ENCODE peak calls at places on chromosomes 16 and 17, in ten cellular contexts. One of them, this sample, is unnamed.

GRCh38 chr17:8935194-8935593 is 30.3 kb downstream of the PIK3R5 start:
- DNase-seq in body of pancreas: peak
- DNase-seq in testis: no peak
- DNase-seq in H1: no peak
- DNase-seq in HCT116: no peak
- DNase-seq in erythroblast: no peak
- DNase-seq in A549: peak
- DNase-seq in adrenal gland: peak
- DNase-seq in IMR-90: no peak
- DNase-seq in tibial nerve: no peak
- DNase-seq in this sample: peak

GRCh38 chr17:36747861-36748260 is 146.5 kb downstream of the MRM1 start:
- DNase-seq in body of pancreas: no peak
- DNase-seq in testis: no peak
- DNase-seq in H1: no peak
- DNase-seq in HCT116: no peak
- DNase-seq in erythroblast: no peak
- DNase-seq in A549: no peak
- DNase-seq in adrenal gland: no peak
- DNase-seq in IMR-90: no peak
- DNase-seq in tibial nerve: no peak
- DNase-seq in this sample: no peak

GRCh38 chr16:13435415-13435814 is 484.5 kb upstream of the ERCC4 start:
- DNase-seq in body of pancreas: no peak
- DNase-seq in testis: no peak
- DNase-seq in H1: no peak
- DNase-seq in HCT116: no peak
- DNase-seq in erythroblast: no peak
- DNase-seq in A549: no peak
- DNase-seq in adrenal gland: no peak
- DNase-seq in IMR-90: no peak
- DNase-seq in tibial nerve: no peak
- DNase-seq in this sample: no peak

GRCh38 chr17:12113156-12113555 is 92.5 kb downstream of the MAP2K4 start:
- DNase-seq in body of pancreas: no peak
- DNase-seq in testis: no peak
- DNase-seq in H1: no peak
- DNase-seq in HCT116: no peak
- DNase-seq in erythroblast: no peak
- DNase-seq in A549: no peak
- DNase-seq in adrenal gland: no peak
- DNase-seq in IMR-90: no peak
- DNase-seq in tibial nerve: no peak
- DNase-seq in this sample: no peak

GRCh38 chr17:63969278-63969677 is 3.4 kb downstream of the SCN4A start:
- DNase-seq in body of pancreas: no peak
- DNase-seq in testis: no peak
- DNase-seq in H1: no peak
- DNase-seq in HCT116: no peak
- DNase-seq in erythroblast: no peak
- DNase-seq in A549: no peak
- DNase-seq in adrenal gland: no peak
- DNase-seq in IMR-90: no peak
- DNase-seq in tibial nerve: no peak
- DNase-seq in this sample: no peak

GRCh38 chr17:40371261-40371929 is 6.9 kb upstream of the GJD3 start:
- DNase-seq in body of pancreas: no peak
- DNase-seq in testis: no peak
- DNase-seq in H1: no peak
- DNase-seq in HCT116: peak
- DNase-seq in erythroblast: peak
- DNase-seq in A549: peak
- DNase-seq in adrenal gland: no peak
- DNase-seq in IMR-90: no peak
- DNase-seq in tibial nerve: no peak
- DNase-seq in this sample: peak

GRCh38 chr16:79752421-79752820 is 151.9 kb upstream of the MAF start:
- DNase-seq in body of pancreas: no peak
- DNase-seq in testis: no peak
- DNase-seq in H1: no peak
- DNase-seq in HCT116: no peak
- DNase-seq in erythroblast: no peak
- DNase-seq in A549: no peak
- DNase-seq in adrenal gland: no peak
- DNase-seq in IMR-90: no peak
- DNase-seq in tibial nerve: no peak
- DNase-seq in this sample: no peak

GRCh38 chr17:83096401-83097220 is 17.2 kb downstream of the METRNL start:
- DNase-seq in body of pancreas: peak
- DNase-seq in testis: no peak
- DNase-seq in H1: no peak
- DNase-seq in HCT116: no peak
- DNase-seq in erythroblast: no peak
- DNase-seq in A549: no peak
- DNase-seq in adrenal gland: no peak
- DNase-seq in IMR-90: no peak
- DNase-seq in tibial nerve: no peak
- DNase-seq in this sample: no peak

GRCh38 chr17:3891626-3892094 is 1.2 kb downstream of the CAMKK1 start:
- DNase-seq in body of pancreas: no peak
- DNase-seq in testis: no peak
- DNase-seq in H1: no peak
- DNase-seq in HCT116: no peak
- DNase-seq in erythroblast: no peak
- DNase-seq in A549: no peak
- DNase-seq in adrenal gland: no peak
- DNase-seq in IMR-90: peak
- DNase-seq in tibial nerve: no peak
- DNase-seq in this sample: no peak

GRCh38 chr17:3889613-3890012 is 3.2 kb downstream of the CAMKK1 start:
- DNase-seq in body of pancreas: no peak
- DNase-seq in testis: no peak
- DNase-seq in H1: no peak
- DNase-seq in HCT116: no peak
- DNase-seq in erythroblast: no peak
- DNase-seq in A549: no peak
- DNase-seq in adrenal gland: no peak
- DNase-seq in IMR-90: no peak
- DNase-seq in tibial nerve: no peak
- DNase-seq in this sample: no peak

GRCh38 chr17:3888343-3889171 is 4.3 kb downstream of the CAMKK1 start:
- DNase-seq in body of pancreas: peak
- DNase-seq in testis: peak
- DNase-seq in H1: no peak
- DNase-seq in HCT116: peak
- DNase-seq in erythroblast: no peak
- DNase-seq in A549: no peak
- DNase-seq in adrenal gland: peak
- DNase-seq in IMR-90: peak
- DNase-seq in tibial nerve: peak
- DNase-seq in this sample: no peak

GRCh38 chr17:3890893-3891219 is 2.0 kb downstream of the CAMKK1 start:
- DNase-seq in body of pancreas: no peak
- DNase-seq in testis: no peak
- DNase-seq in H1: no peak
- DNase-seq in HCT116: no peak
- DNase-seq in erythroblast: no peak
- DNase-seq in A549: no peak
- DNase-seq in adrenal gland: no peak
- DNase-seq in IMR-90: no peak
- DNase-seq in tibial nerve: no peak
- DNase-seq in this sample: no peak

DNA sequence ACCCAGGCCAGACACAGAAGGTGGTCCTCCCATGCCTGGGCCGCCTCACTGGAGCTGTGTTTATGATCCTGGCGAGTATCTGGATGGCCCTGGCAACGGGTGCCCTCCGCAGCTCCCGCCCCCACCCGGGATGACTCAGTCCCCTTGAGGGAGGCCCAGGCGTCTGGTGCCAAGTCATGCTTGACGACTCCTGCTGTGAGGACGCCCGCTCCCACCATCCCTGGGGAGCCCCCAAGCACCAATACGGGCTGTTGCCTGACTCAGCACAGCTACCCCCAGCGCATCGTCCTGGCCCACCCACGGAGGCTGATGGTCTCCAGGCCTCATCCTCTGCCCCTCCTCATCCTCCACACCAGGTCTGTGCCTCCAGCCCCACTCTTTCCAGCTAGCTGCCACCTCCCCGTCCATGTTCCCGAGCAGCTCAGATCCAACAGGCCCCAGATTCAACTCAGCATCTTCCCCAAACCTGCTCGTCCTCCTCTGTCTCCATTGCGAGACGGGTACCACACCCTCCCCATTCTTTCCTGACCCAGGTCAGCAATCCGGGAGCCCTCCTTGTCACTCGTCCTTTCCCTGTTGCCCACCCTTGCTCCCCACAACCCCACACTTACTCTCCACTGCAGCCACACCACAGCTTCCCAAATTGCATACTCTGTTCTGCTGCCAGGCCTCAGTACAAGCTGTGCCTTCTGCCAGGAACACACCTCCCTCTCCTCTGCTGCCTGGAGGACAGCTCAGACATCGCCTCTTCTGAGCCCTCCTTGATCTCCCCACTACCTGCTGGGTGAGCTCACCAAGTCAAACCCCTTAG is 2.6 kb downstream of the CAMKK1 start:
- DNase-seq in body of pancreas: peak
- DNase-seq in testis: peak
- DNase-seq in H1: no peak
- DNase-seq in HCT116: peak
- DNase-seq in erythroblast: peak
- DNase-seq in A549: peak
- DNase-seq in adrenal gland: peak
- DNase-seq in IMR-90: peak
- DNase-seq in tibial nerve: peak
- DNase-seq in this sample: peak
- TF ChIP-seq POLR2A in body of pancreas: no peak
- TF ChIP-seq POLR2A in testis: no peak
- TF ChIP-seq POLR2A in H1: no peak
- TF ChIP-seq POLR2A in HCT116: no peak
- TF ChIP-seq POLR2A in erythroblast: no peak
- TF ChIP-seq POLR2A in A549: no peak
- TF ChIP-seq POLR2A in adrenal gland: no peak
- TF ChIP-seq POLR2A in IMR-90: peak
- TF ChIP-seq POLR2A in tibial nerve: no peak
- TF ChIP-seq POLR2A in this sample: no peak

DNA sequence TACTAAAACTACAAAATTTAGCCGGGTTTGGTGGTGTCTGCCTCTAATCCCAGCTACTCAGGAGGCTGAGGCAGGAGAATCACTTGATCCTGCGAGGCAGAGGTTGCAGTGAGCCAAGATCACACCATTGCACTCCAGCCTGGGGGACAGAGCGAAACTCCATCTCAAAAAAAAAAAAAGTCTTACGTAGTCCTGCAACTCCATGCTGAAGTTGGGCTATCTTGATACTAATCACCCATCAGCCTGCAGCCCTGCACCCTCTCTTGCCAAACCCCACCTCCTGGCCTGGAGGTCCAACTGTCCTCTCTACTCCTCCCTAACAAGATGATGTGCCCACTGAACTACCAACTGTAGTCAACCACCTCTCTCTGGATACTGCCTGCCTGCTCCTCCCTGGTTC is 4.8 kb downstream of the TMEM170A start:
- DNase-seq in body of pancreas: no peak
- DNase-seq in testis: no peak
- DNase-seq in H1: no peak
- DNase-seq in HCT116: no peak
- DNase-seq in erythroblast: no peak
- DNase-seq in A549: no peak
- DNase-seq in adrenal gland: no peak
- DNase-seq in IMR-90: no peak
- DNase-seq in tibial nerve: no peak
- DNase-seq in this sample: no peak
- TF ChIP-seq POLR2A in body of pancreas: no peak
- TF ChIP-seq POLR2A in testis: no peak
- TF ChIP-seq POLR2A in H1: no peak
- TF ChIP-seq POLR2A in HCT116: no peak
- TF ChIP-seq POLR2A in erythroblast: no peak
- TF ChIP-seq POLR2A in A549: no peak
- TF ChIP-seq POLR2A in adrenal gland: no peak
- TF ChIP-seq POLR2A in IMR-90: no peak
- TF ChIP-seq POLR2A in tibial nerve: no peak
- TF ChIP-seq POLR2A in this sample: no peak

DNA sequence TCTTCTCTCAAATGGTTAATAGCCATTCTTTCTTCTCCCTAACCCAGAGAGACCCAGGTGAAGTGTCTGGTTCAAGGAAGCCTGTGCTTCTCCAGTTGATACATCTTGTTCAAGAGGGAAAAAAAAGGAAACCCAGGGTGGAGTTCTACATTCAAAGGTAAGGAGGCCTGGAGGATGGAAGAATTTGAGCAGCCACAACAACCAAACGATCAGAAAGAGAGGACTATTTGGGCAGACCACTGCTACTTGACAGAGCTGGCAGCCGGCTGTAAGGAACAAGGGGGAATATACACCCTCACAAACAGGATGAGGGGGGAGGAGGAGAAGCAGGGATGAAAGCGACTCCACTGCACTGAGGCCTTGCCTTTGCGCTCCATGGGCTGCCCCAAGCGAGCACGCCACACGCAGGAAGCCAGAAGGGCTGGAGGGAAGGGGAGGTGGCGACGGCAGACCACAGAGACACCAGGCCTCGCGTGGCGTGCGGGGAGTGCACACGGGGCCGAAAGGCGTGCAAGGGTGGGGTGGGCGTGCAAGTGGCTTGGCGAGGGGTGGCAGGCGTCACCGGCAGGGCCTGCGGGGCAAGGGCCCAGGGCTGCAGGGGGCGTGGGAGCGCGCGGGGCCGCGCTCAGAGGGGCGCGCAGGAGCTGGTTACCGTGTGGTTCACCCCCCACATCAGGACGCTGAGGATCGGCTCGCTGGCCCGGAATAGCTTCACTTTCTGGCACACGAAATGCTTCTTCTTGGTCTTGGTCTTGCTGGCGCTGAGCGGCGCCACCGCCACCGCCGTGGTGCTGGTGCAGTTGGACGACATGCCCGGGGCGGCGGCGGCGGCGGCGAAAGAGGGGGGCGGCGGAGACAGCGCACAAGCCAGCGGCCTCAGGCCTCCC is 499 bp downstream of the PIP4K2B start:
- DNase-seq in body of pancreas: peak
- DNase-seq in testis: peak
- DNase-seq in H1: no peak
- DNase-seq in HCT116: no peak
- DNase-seq in erythroblast: peak
- DNase-seq in A549: peak
- DNase-seq in adrenal gland: peak
- DNase-seq in IMR-90: peak
- DNase-seq in tibial nerve: peak
- DNase-seq in this sample: peak
- TF ChIP-seq POLR2A in body of pancreas: no peak
- TF ChIP-seq POLR2A in testis: no peak
- TF ChIP-seq POLR2A in H1: no peak
- TF ChIP-seq POLR2A in HCT116: no peak
- TF ChIP-seq POLR2A in erythroblast: no peak
- TF ChIP-seq POLR2A in A549: peak
- TF ChIP-seq POLR2A in adrenal gland: no peak
- TF ChIP-seq POLR2A in IMR-90: no peak
- TF ChIP-seq POLR2A in tibial nerve: no peak
- TF ChIP-seq POLR2A in this sample: no peak

DNA sequence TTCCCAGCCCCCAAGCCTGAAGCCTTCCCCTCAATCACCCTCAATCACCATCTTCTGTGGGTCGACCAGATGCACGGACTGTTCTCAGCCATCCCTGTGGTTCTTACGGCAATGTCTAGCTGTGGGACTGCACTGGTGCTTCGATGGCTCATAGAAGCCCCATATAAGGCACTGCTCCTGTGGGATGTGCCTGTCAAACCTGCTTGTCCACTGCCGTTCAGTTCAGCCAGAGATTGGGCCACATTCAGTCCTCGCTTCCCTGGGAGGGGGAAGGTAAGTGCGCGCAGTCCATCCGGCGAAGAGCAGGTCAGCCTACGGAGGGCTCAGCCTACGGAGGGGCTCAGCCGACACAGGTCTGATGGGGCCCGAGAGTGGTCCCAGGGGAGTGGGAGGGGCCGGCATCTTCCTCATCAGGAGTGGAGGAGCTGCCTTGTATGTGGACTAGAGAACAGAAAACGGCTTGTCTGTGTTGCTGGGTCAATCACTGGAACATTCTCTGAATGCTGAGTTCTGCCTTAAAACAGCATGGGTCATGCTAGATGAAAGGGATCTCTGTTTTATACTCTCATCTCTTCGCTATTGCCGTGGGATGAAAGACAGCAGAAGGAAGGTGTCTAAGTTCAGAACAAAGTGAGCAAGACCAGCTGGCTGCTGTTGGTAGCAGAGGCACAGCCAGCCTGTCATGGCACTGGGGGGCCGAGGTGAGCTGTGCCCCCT is at the start of gene CARD14:
- DNase-seq in body of pancreas: peak
- DNase-seq in testis: no peak
- DNase-seq in H1: no peak
- DNase-seq in HCT116: no peak
- DNase-seq in erythroblast: no peak
- DNase-seq in A549: no peak
- DNase-seq in adrenal gland: no peak
- DNase-seq in IMR-90: no peak
- DNase-seq in tibial nerve: no peak
- DNase-seq in this sample: no peak
- TF ChIP-seq POLR2A in body of pancreas: no peak
- TF ChIP-seq POLR2A in testis: no peak
- TF ChIP-seq POLR2A in H1: no peak
- TF ChIP-seq POLR2A in HCT116: no peak
- TF ChIP-seq POLR2A in erythroblast: no peak
- TF ChIP-seq POLR2A in A549: no peak
- TF ChIP-seq POLR2A in adrenal gland: no peak
- TF ChIP-seq POLR2A in IMR-90: no peak
- TF ChIP-seq POLR2A in tibial nerve: no peak
- TF ChIP-seq POLR2A in this sample: no peak

This sample was measured in NB4.